ENCODE peak calls at places on chromosomes 16 and 17, in six cellular contexts. K is mucosa of descending colon, W is epithelial cell of proximal tubule, O is RWPE1, L is nephron progenitor cell, P is omental fat pad. S is an unnamed sample.

GRCh38 chr17:4834621-4835020 is 1.5 kb downstream of the MINK1 start:
- DNase-seq in K (no peak), W (no peak), O (no peak), L (no peak), P (no peak), S (no peak)

GRCh38 chr16:66495440-66495839 is 54.5 kb downstream of the TK2 start:
- DNase-seq in K (no peak), W (no peak), O (no peak), L (no peak), P (no peak), S (no peak)

GRCh38 chr16:4664538-4665418 is 28.6 kb upstream of the NUDT16L1 start:
- DNase-seq in K (peak), W (no peak), O (peak), L (no peak), P (no peak), S (no peak)

GRCh38 chr16:61665512-61665911 is 370.7 kb downstream of the CDH8 start:
- DNase-seq in K (no peak), W (no peak), O (no peak), L (no peak), P (no peak), S (no peak)

GRCh38 chr17:7220593-7221280 is 999 bp downstream of the ACADVL start:
- DNase-seq in K (peak), W (no peak), O (peak), L (no peak), P (no peak), S (no peak)

GRCh38 chr17:47694818-47695663 is 1.1 kb downstream of the TBKBP1 start:
- DNase-seq in K (peak), W (no peak), O (no peak), L (peak), P (peak), S (no peak)

GRCh38 chr16:86353185-86353584 is 157.1 kb upstream of the FOXF1 start:
- DNase-seq in K (no peak), W (no peak), O (peak), L (no peak), P (no peak), S (no peak)

GRCh38 chr16:57266531-57267268 is 17.8 kb downstream of the PLLP start:
- DNase-seq in K (peak), W (no peak), O (peak), L (no peak), P (no peak), S (no peak)

GRCh38 chr17:4788807-4789700 is at the start of gene GLTPD2:
- DNase-seq in K (peak), W (no peak), O (peak), L (peak), P (no peak), S (peak)

GRCh38 chr16:8740775-8741355 is 56.6 kb downstream of the TMEM186 start:
- DNase-seq in K (no peak), W (no peak), O (no peak), L (no peak), P (no peak), S (no peak)

GRCh38 chr17:51402881-51403280 is 142.5 kb downstream of the UTP18 start:
- DNase-seq in K (no peak), W (no peak), O (no peak), L (no peak), P (no peak), S (no peak)

GRCh38 chr16:1996175-1996574 is 6.4 kb downstream of the SYNGR3 start:
- DNase-seq in K (no peak), W (no peak), O (no peak), L (no peak), P (no peak), S (no peak)

GRCh38 chr17:30323895-30324319 is 9.9 kb downstream of the TMIGD1 start:
- DNase-seq in K (no peak), W (no peak), O (peak), L (no peak), P (peak), S (no peak)

GRCh38 chr17:15914400-15915165 is 30.3 kb upstream of the ADORA2B start:
- DNase-seq in K (no peak), W (no peak), O (no peak), L (no peak), P (no peak), S (no peak)

GRCh38 chr17:61459968-61460718 is 7.9 kb downstream of the TBX4 start:
- DNase-seq in K (no peak), W (no peak), O (no peak), L (no peak), P (no peak), S (no peak)

GRCh38 chr17:79838541-79839274 is 532 bp downstream of the CBX4 start:
- DNase-seq in K (peak), W (no peak), O (no peak), L (peak), P (no peak), S (no peak)

GRCh38 chr16:89924925-89925307 is 1.8 kb downstream of the TUBB3 start:
- DNase-seq in K (no peak), W (no peak), O (no peak), L (no peak), P (no peak), S (no peak)

GRCh38 chr17:31339906-31340661 is 18.7 kb upstream of the EVI2A start:
- DNase-seq in K (no peak), W (no peak), O (peak), L (no peak), P (no peak), S (no peak)
- TF ChIP-seq CTCF in K (no peak), W (no peak), O (no peak), L (no peak), P (no peak), S (no peak)

GRCh38 chr16:78415669-78416068 is 316.2 kb downstream of the WWOX start:
- DNase-seq in K (no peak), W (no peak), O (no peak), L (no peak), P (no peak), S (no peak)

GRCh38 chr16:78416400-78416799 is 316.9 kb downstream of the WWOX start:
- DNase-seq in K (no peak), W (no peak), O (no peak), L (no peak), P (no peak), S (no peak)

GRCh38 chr16:78425957-78426590 is 326.6 kb downstream of the WWOX start:
- DNase-seq in K (no peak), W (no peak), O (no peak), L (peak), P (no peak), S (no peak)

GRCh38 chr16:78421244-78421661 is 321.8 kb downstream of the WWOX start:
- DNase-seq in K (no peak), W (no peak), O (no peak), L (no peak), P (no peak), S (no peak)
- TF ChIP-seq CTCF in K (no peak), W (no peak), O (no peak), L (no peak), P (no peak), S (no peak)

GRCh38 chr17:73057196-73057595 is 35.3 kb downstream of the SLC39A11 start:
- DNase-seq in K (no peak), W (no peak), O (no peak), L (no peak), P (no peak), S (no peak)
- TF ChIP-seq CTCF in K (no peak), W (no peak), O (no peak), L (no peak), P (no peak), S (no peak)

GRCh38 chr16:55035037-55035436 is 104.4 kb downstream of the IRX5 start:
- DNase-seq in K (no peak), W (no peak), O (no peak), L (peak), P (no peak), S (no peak)
- TF ChIP-seq CTCF in K (no peak), W (peak), O (peak), L (peak), P (no peak), S (peak)

DNA sequence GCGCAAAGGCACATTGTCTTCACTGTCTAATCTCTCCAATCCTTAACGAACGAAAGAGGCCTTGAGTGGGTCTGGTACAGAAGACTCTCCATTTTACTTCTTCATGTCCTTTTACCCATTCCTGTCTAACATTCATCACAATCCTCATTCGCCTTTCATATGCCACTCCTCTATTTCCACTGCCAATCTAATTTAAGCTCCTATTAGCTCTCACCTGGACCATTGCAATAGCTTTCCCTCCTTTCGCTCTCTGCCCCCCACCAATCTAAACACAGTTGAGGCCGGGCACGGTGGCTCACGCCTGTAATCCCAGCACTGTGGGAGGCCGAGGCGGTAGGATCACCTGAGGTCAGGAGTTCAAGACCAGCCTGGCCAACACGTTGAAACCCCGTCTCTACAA is 6.3 kb upstream of the SLFN14 start:
- DNase-seq in K (no peak), W (no peak), O (no peak), L (no peak), P (no peak), S (no peak)
- TF ChIP-seq CTCF in K (no peak), W (no peak), O (no peak), L (no peak), P (no peak), S (no peak)

DNA sequence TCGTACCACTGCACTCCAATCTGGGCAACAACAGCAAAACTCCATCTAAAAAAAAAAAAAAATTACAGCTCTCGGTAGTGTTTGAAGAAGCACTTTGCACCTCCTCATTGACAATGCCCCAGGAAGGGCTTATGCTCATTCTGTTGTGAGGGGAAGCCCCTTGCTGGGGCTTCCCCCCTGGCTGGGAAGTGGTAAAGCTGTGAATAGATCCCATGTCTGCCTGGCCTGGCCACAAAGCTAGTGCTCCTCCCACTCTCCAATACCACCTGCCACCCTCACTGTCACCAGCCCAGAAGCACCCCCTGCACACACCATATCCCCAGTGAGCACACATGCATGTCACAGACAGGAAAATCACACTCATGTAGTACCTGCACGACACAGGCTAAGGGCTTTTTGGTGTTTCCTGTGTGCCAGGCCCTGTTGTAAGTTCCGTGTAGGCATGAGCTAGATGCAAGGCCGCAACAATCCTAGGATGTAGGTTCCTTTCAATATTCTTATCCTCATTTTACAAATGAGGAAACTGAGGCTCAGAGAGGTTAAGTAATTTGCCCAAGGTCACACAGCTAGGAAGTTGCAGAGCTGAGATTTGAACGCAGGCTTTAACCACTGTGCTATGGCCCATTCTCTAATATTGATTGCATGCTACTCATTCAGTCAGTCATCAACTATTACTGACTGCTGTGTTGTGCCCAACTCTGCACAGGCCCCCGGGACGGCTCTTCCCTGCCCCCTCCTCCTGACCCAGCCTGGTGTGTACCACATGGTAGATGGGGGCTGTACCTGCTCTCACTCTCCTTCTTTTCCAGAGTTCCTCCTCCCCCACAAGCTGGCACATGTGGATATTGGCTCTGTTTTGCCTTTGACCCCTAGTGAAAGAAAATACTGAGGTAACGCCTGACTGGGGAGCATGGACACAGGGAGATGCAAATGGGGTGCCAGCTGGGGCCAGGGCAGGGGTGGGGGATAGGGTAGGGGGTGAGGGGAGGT is 11.9 kb upstream of the COL1A1 start:
- DNase-seq in K (no peak), W (no peak), O (no peak), L (no peak), P (no peak), S (no peak)
- TF ChIP-seq CTCF in K (no peak), W (peak), O (no peak), L (no peak), P (no peak), S (no peak)

GRCh38 chr17:21019976-21020575 is 22.7 kb downstream of the USP22 start:
- DNase-seq in K (no peak), W (no peak), O (no peak), L (no peak), P (no peak), S (no peak)
- TF ChIP-seq CTCF in K (no peak), W (peak), O (no peak), L (peak), P (no peak), S (no peak)

GRCh38 chr17:78448356-78448993 is 70.0 kb downstream of the PGS1 start:
- DNase-seq in K (no peak), W (no peak), O (no peak), L (no peak), P (no peak), S (no peak)
- TF ChIP-seq CTCF in K (no peak), W (peak), O (no peak), L (peak), P (no peak), S (no peak)